ENCODE peak calls at places on chromosomes 1 and 21, in seven cellular contexts. S is CD8-positive, alpha-beta T cell; Q is CD8-positive, alpha-beta memory T cell; A is heart left ventricle; X is tibial nerve; V is aorta; G is Peyer's patch. D is an unnamed sample.

GRCh38 chr1:59377350-59377904 is 80.5 kb downstream of the FGGY start:
- DNase-seq in S (no peak), Q (no peak), A (no peak), X (no peak), V (no peak), G (no peak), D (no peak)

GRCh38 chr1:31782766-31783410 is 18.7 kb upstream of the ADGRB2 start:
- DNase-seq in S (no peak), Q (peak; percentile 25), A (no peak), X (no peak), V (peak; percentile 67), G (peak; percentile 36), D (no peak)

GRCh38 chr1:111789666-111790316 is 34.1 kb downstream of the DDX20 start:
- DNase-seq in S (no peak), Q (no peak), A (no peak), X (no peak), V (no peak), G (no peak), D (no peak)

GRCh38 chr21:35565204-35565611 is 495.1 kb downstream of the SETD4 start:
- DNase-seq in S (no peak), Q (no peak), A (peak; percentile 21), X (peak; percentile 21), V (peak; percentile 80), G (no peak), D (no peak)

GRCh38 chr1:77282187-77282865 is 507 bp downstream of the AK5 start:
- DNase-seq in S (peak; percentile 27), Q (peak; percentile 41), A (no peak), X (no peak), V (peak; percentile 78), G (peak; percentile 37), D (no peak)

GRCh38 chr21:34528131-34528561 is 16.1 kb upstream of the KCNE1 start:
- DNase-seq in S (no peak), Q (no peak), A (no peak), X (no peak), V (no peak), G (no peak), D (no peak)

GRCh38 chr1:10107985-10108663 is 75.4 kb downstream of the UBE4B start:
- DNase-seq in S (no peak), Q (no peak), A (no peak), X (no peak), V (no peak), G (no peak), D (no peak)

GRCh38 chr1:223706077-223706988 is 6.0 kb upstream of the CAPN2 start:
- DNase-seq in S (no peak), Q (no peak), A (no peak), X (peak; percentile 29), V (no peak), G (no peak), D (no peak)

GRCh38 chr1:204376919-204377799 is 17.4 kb upstream of the PLEKHA6 start:
- DNase-seq in S (no peak), Q (no peak), A (no peak), X (no peak), V (no peak), G (peak; percentile 85), D (peak; percentile 99)

GRCh38 chr1:25544819-25545218 is 1.4 kb downstream of the LDLRAP1 start:
- DNase-seq in S (no peak), Q (no peak), A (peak; percentile 59), X (no peak), V (peak; percentile 87), G (peak; percentile 63), D (peak; percentile 37)

GRCh38 chr1:236753554-236753953 is 41.5 kb upstream of the MTR start:
- DNase-seq in S (no peak), Q (no peak), A (no peak), X (no peak), V (no peak), G (no peak), D (peak; percentile 31)

GRCh38 chr21:41168391-41169257 is 664 bp downstream of the BACE2 start:
- DNase-seq in S (no peak), Q (no peak), A (peak; percentile 56), X (peak; percentile 60), V (peak; percentile 88), G (peak; percentile 67), D (peak; percentile 41)

GRCh38 chr1:204728456-204728855 is 42.9 kb upstream of the LRRN2 start:
- DNase-seq in S (no peak), Q (no peak), A (no peak), X (no peak), V (no peak), G (no peak), D (no peak)

GRCh38 chr1:8350914-8351684 is 33.2 kb downstream of the SLC45A1 start:
- DNase-seq in S (no peak), Q (no peak), A (no peak), X (no peak), V (peak; percentile 71), G (peak; percentile 48), D (no peak)
- H3K4me1 ChIP-seq in S (peaks cover 3% of the 10 kb centered on the region), Q (peaks cover 5% of the 10 kb centered on the region), A (peaks cover 55% of the 10 kb centered on the region), X (peaks cover 51% of the 10 kb centered on the region), V (no peaks in the 10 kb centered on the region), G (peaks cover 15% of the 10 kb centered on the region), D (no peaks in the 10 kb centered on the region)

GRCh38 chr1:186391841-186392240 is 16.2 kb downstream of the ODR4 start:
- DNase-seq in S (no peak), Q (no peak), A (no peak), X (no peak), V (no peak), G (no peak), D (no peak)

GRCh38 chr1:186390925-186391324 is 15.3 kb downstream of the ODR4 start:
- DNase-seq in S (no peak), Q (no peak), A (no peak), X (no peak), V (no peak), G (no peak), D (no peak)

DNA sequence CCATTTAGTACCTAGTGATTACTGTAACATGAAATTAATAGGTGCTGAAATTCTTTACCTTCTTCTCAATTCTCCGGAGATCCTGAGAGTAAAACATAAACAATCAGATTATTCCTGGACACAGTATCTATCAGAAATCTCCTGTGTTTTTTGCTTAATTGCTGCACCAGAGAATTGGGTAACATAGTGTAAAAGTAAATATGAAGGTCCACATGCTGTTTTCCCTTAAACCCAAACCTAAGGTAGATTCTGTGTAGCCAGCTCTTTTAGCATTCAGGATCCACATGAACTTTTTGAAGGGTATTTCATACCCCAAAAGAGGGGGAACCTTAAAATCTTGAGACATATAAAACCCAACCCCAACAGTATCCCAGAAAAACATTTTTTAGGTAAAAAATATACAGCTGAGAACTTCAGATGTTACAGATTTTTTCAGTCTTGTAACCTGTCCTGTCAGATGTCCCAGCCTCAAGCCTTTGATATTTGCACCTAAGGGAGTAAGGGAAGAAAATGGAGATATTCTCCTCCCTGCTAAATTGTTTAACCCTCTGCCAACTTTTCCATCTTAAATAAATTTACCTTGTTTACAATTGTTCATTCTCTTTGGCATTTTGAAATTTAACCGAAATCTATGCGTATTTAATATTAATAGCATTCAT is 11.2 kb downstream of the ODR4 start:
- DNase-seq in S (no peak), Q (no peak), A (no peak), X (no peak), V (no peak), G (no peak), D (no peak)
- H3K36me3 ChIP-seq in S (peaks cover 31% of the 10 kb centered on the region), Q (peaks cover 17% of the 10 kb centered on the region), A (peaks cover 100% of the 10 kb centered on the region), X (no peaks in the 10 kb centered on the region), V (no peaks in the 10 kb centered on the region), G (peaks cover 68% of the 10 kb centered on the region), D (no peaks in the 10 kb centered on the region)

DNA sequence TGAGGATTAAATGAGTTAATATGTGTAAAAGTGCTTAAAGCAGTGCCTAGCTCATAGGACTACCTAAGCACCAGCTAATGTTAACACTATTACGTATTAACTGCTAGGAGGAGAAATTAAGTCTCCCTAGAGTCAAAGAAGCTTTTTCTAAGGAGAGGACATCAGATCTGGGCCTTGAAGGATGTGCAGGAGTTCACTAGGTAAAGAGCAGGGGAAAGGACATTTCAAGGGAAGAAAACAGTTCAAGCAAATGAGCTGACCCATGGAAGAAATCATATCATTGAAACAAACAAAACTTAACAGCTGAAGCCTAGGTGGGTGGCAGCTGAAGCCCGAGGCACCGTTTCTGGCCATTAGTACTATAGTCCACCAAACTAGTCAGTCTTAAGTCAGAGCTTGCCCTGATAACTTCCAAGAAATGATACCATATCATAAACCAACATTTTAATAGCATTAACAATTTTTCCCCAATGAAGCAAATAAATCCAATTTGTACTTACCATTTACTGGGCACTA is 46.7 kb downstream of the TRIT1 start:
- DNase-seq in S (no peak), Q (no peak), A (no peak), X (no peak), V (no peak), G (no peak), D (no peak)
- H3K4me1 ChIP-seq in S (peaks cover 7% of the 10 kb centered on the region), Q (peaks cover 10% of the 10 kb centered on the region), A (no peaks in the 10 kb centered on the region), X (no peaks in the 10 kb centered on the region), V (no peaks in the 10 kb centered on the region), G (no peaks in the 10 kb centered on the region), D (no peaks in the 10 kb centered on the region)

GRCh38 chr1:18886003-18886335 is 16.4 kb downstream of the ALDH4A1 start:
- DNase-seq in S (no peak), Q (no peak), A (no peak), X (no peak), V (no peak), G (no peak), D (peak; percentile 65)
- H3K36me3 ChIP-seq in S (no peaks in the 10 kb centered on the region), Q (no peaks in the 10 kb centered on the region), A (peaks cover 8% of the 10 kb centered on the region), X (no peaks in the 10 kb centered on the region), V (no peaks in the 10 kb centered on the region), G (no peaks in the 10 kb centered on the region), D (no peaks in the 10 kb centered on the region)

GRCh38 chr1:207418336-207418735 is 35.8 kb upstream of the CR2 start:
- DNase-seq in S (no peak), Q (no peak), A (no peak), X (no peak), V (no peak), G (no peak), D (no peak)

GRCh38 chr1:207407655-207408256 is 46.4 kb upstream of the CR2 start:
- DNase-seq in S (no peak), Q (no peak), A (no peak), X (no peak), V (no peak), G (no peak), D (peak; percentile 29)

GRCh38 chr1:207414606-207415108 is 39.5 kb upstream of the CR2 start:
- DNase-seq in S (no peak), Q (no peak), A (no peak), X (no peak), V (no peak), G (no peak), D (no peak)

GRCh38 chr1:207412845-207413244 is 41.3 kb upstream of the CR2 start:
- DNase-seq in S (no peak), Q (no peak), A (no peak), X (no peak), V (no peak), G (no peak), D (no peak)
- H3K4me1 ChIP-seq in S (no peaks in the 10 kb centered on the region), Q (no peaks in the 10 kb centered on the region), A (no peaks in the 10 kb centered on the region), X (no peaks in the 10 kb centered on the region), V (no peaks in the 10 kb centered on the region), G (no peaks in the 10 kb centered on the region), D (no peaks in the 10 kb centered on the region)

GRCh38 chr1:19768321-19769210 is 31.1 kb downstream of the TMCO4 start:
- DNase-seq in S (no peak), Q (no peak), A (no peak), X (no peak), V (no peak), G (no peak), D (no peak)
- H3K36me3 ChIP-seq in S (no peaks in the 10 kb centered on the region), Q (peaks cover 4% of the 10 kb centered on the region), A (peaks cover 31% of the 10 kb centered on the region), X (no peaks in the 10 kb centered on the region), V (no peaks in the 10 kb centered on the region), G (peaks cover 27% of the 10 kb centered on the region), D (peaks cover 2% of the 10 kb centered on the region)

D was measured in small intestine.